ENCODE peak calls at places on chromosomes 4 and X, in seven cellular contexts. E, L, H, V, K, X and B are unnamed samples.

GRCh38 chr4:122017296-122017695 is 65.4 kb upstream of the TRPC3 start:
- DNase-seq in K (no peak), X (no peak), V (no peak), H (no peak), E (no peak), L (no peak), B (no peak)

GRCh38 chrX:73446831-73447230 is at the start of gene CDX4:
- DNase-seq in K (no peak), H (no peak), L (no peak), V (no peak), E (no peak), X (no peak), B (no peak)

GRCh38 chr4:16090306-16090705 is 6.5 kb upstream of the PROM1 start:
- DNase-seq in V (no peak), H (no peak), K (no peak), L (no peak), X (no peak), E (no peak), B (no peak)

GRCh38 chr4:95181446-95182306 is 367.1 kb downstream of the UNC5C start:
- DNase-seq in L (peak), K (peak), V (peak), X (no peak), E (no peak), H (no peak), B (no peak)

GRCh38 chr4:128315756-128316520 is 28.3 kb upstream of the PGRMC2 start:
- DNase-seq in K (no peak), X (no peak), E (no peak), H (no peak), V (no peak), L (no peak), B (no peak)

GRCh38 chr4:37670249-37670648 is 15.9 kb downstream of the RELL1 start:
- DNase-seq in H (no peak), E (no peak), L (no peak), V (no peak), X (no peak), K (no peak), B (no peak)

GRCh38 chr4:66655505-66655904 is 889.8 kb downstream of the CENPC start:
- DNase-seq in H (no peak), K (no peak), X (no peak), V (no peak), L (no peak), E (no peak), B (no peak)

GRCh38 chr4:71132486-71132885 is 139.0 kb downstream of the DCK start:
- DNase-seq in X (no peak), H (no peak), V (no peak), L (no peak), K (peak), E (no peak), B (no peak)

GRCh38 chrX:136321532-136321931 is 20.8 kb downstream of the ADGRG4 start:
- DNase-seq in E (no peak), K (no peak), H (no peak), V (no peak), L (no peak), X (no peak), B (no peak)

GRCh38 chr4:2095236-2096072 is 36.3 kb downstream of the NAT8L start:
- DNase-seq in K (no peak), H (no peak), X (no peak), L (no peak), V (no peak), E (no peak), B (no peak)

GRCh38 chr4:94408549-94409374 is 43.0 kb upstream of the PDLIM5 start:
- DNase-seq in L (no peak), E (no peak), V (no peak), H (no peak), K (peak), X (no peak), B (no peak)

GRCh38 chr4:25926473-25926872 is 12.5 kb downstream of the SMIM20 start:
- DNase-seq in K (no peak), E (no peak), L (peak), H (no peak), V (peak), X (no peak), B (no peak)

GRCh38 chrX:122245943-122246342 is 938.1 kb upstream of the GRIA3 start:
- DNase-seq in K (no peak), E (no peak), L (no peak), X (no peak), V (no peak), H (no peak), B (no peak)

GRCh38 chrX:30307466-30307865 is 1.7 kb downstream of the NR0B1 start:
- DNase-seq in L (no peak), K (no peak), H (no peak), X (no peak), V (no peak), E (no peak), B (no peak)

GRCh38 chr4:122542411-122543236 is 78.2 kb downstream of the IL21 start:
- DNase-seq in H (no peak), X (no peak), K (peak), E (no peak), V (peak), L (no peak), B (peak)

GRCh38 chr4:78428996-78429395 is 122.6 kb upstream of the ANXA3 start:
- DNase-seq in X (no peak), L (no peak), E (no peak), H (no peak), V (no peak), K (no peak), B (no peak)

GRCh38 chrX:153494541-153495361 is at the start of gene BGN:
- DNase-seq in V (peak), K (peak), H (no peak), L (peak), X (no peak), E (no peak), B (no peak)

GRCh38 chr4:132227349-132228165 is 921.5 kb upstream of the PCDH10 start:
- DNase-seq in V (peak), H (no peak), E (no peak), L (no peak), X (no peak), K (peak), B (no peak)

GRCh38 chrX:10900585-10901289 is 210.4 kb upstream of the HCCS start:
- DNase-seq in K (peak), E (no peak), V (no peak), X (no peak), L (no peak), H (no peak), B (no peak)

GRCh38 chr4:182448281-182449151 is 205.3 kb downstream of the TENM3 start:
- DNase-seq in K (peak), V (peak), L (peak), E (peak), H (no peak), X (peak), B (peak)

GRCh38 chr4:40422309-40422708 is 87.2 kb downstream of the CHRNA9 start:
- DNase-seq in L (no peak), V (no peak), K (no peak), H (no peak), X (peak), E (no peak), B (peak)

GRCh38 chr4:8224596-8225289 is 25.7 kb downstream of the SH3TC1 start:
- DNase-seq in X (no peak), K (no peak), L (no peak), E (no peak), V (no peak), H (no peak), B (no peak)

GRCh38 chr4:19074061-19074460 is 1052.5 kb upstream of the LCORL start:
- DNase-seq in H (no peak), E (no peak), V (no peak), K (no peak), L (no peak), X (no peak), B (no peak)

GRCh38 chrX:124829930-124830329 is 483.6 kb downstream of the SH2D1A start:
- DNase-seq in H (no peak), X (no peak), L (peak), K (no peak), V (peak), E (no peak), B (no peak)

GRCh38 chrX:103607385-103608304 is at the start of gene TCEAL3:
- DNase-seq in L (peak), H (no peak), E (no peak), X (peak), V (peak), K (peak), B (peak)

GRCh38 chr4:3292571-3293409 is at the start of gene RGS12:
- DNase-seq in L (peak), V (peak), H (peak), K (peak), X (peak), E (peak), B (peak)

GRCh38 chr4:139295317-139296299 is 5.7 kb upstream of the NAA15 start:
- DNase-seq in L (peak), K (peak), E (peak), X (peak), V (peak), H (peak), B (peak)

GRCh38 chr4:73603307-73603710 is 16.9 kb downstream of the RASSF6 start:
- DNase-seq in X (no peak), E (no peak), V (no peak), K (peak), L (peak), H (no peak), B (peak)

GRCh38 chr4:85603437-85604336 is 128.7 kb downstream of the ARHGAP24 start:
- DNase-seq in V (no peak), L (peak), H (no peak), X (no peak), K (peak), E (no peak), B (peak)

GRCh38 chrX:94932278-94932965 is 1258.4 kb downstream of the FAM133A start:
- DNase-seq in E (no peak), H (no peak), V (no peak), L (no peak), X (no peak), K (no peak), B (no peak)

GRCh38 chrX:13721819-13722527 is 12.4 kb downstream of the TRAPPC2 start:
- DNase-seq in E (no peak), L (peak), H (no peak), V (no peak), X (no peak), K (peak), B (no peak)

GRCh38 chrX:94329182-94329581 is 655.2 kb downstream of the FAM133A start:
- DNase-seq in X (no peak), V (no peak), L (no peak), H (no peak), K (no peak), E (no peak), B (no peak)

GRCh38 chr4:16026155-16026761 is 57.6 kb downstream of the PROM1 start:
- DNase-seq in V (peak), L (peak), H (no peak), E (no peak), K (peak), X (peak), B (peak)

GRCh38 chr4:123110685-123111084 is 188.3 kb upstream of the NUDT6 start:
- DNase-seq in V (no peak), H (no peak), K (peak), E (no peak), L (peak), X (no peak), B (no peak)